ENCODE peak calls at places on chromosomes 1 and 21, in four cellular contexts. One of them, this sample, is unnamed. For H3K36me3, the result is how much of the 10 kb centered on the place peaks cover.

GRCh38 chr21:37788503-37788902 is 127.8 kb downstream of the KCNJ6 start:
- DNase-seq in psoas muscle: no peak
- DNase-seq in left ventricle myocardium inferior: no peak
- DNase-seq in DND-41: no peak
- DNase-seq in this sample: no peak

GRCh38 chr1:3393024-3393986 is 61.2 kb upstream of the ARHGEF16 start:
- DNase-seq in psoas muscle: no peak
- DNase-seq in left ventricle myocardium inferior: peak
- DNase-seq in DND-41: no peak
- DNase-seq in this sample: no peak

GRCh38 chr1:89022167-89022959 is at the start of gene GBP3:
- DNase-seq in psoas muscle: no peak
- DNase-seq in left ventricle myocardium inferior: no peak
- DNase-seq in DND-41: peak
- DNase-seq in this sample: peak

GRCh38 chr1:228117335-228117734 is 8.2 kb upstream of the MRPL55 start:
- DNase-seq in psoas muscle: no peak
- DNase-seq in left ventricle myocardium inferior: no peak
- DNase-seq in DND-41: no peak
- DNase-seq in this sample: no peak

GRCh38 chr1:109573785-109574184 is 25.4 kb downstream of the GNAI3 start:
- DNase-seq in psoas muscle: no peak
- DNase-seq in left ventricle myocardium inferior: no peak
- DNase-seq in DND-41: no peak
- DNase-seq in this sample: no peak

GRCh38 chr1:100428160-100428559 is 75.9 kb downstream of the CDC14A start:
- DNase-seq in psoas muscle: no peak
- DNase-seq in left ventricle myocardium inferior: no peak
- DNase-seq in DND-41: no peak
- DNase-seq in this sample: peak

GRCh38 chr21:34027727-34028461 is 45.5 kb upstream of the MRPS6 start:
- DNase-seq in psoas muscle: no peak
- DNase-seq in left ventricle myocardium inferior: no peak
- DNase-seq in DND-41: no peak
- DNase-seq in this sample: no peak

GRCh38 chr1:58861510-58861909 is 77.7 kb upstream of the JUN start:
- DNase-seq in psoas muscle: no peak
- DNase-seq in left ventricle myocardium inferior: no peak
- DNase-seq in DND-41: no peak
- DNase-seq in this sample: peak

GRCh38 chr1:11748294-11749202 is 12.6 kb downstream of the AGTRAP start:
- DNase-seq in psoas muscle: no peak
- DNase-seq in left ventricle myocardium inferior: no peak
- DNase-seq in DND-41: no peak
- DNase-seq in this sample: no peak

GRCh38 chr1:94045465-94046056 is 75.4 kb downstream of the ABCA4 start:
- DNase-seq in psoas muscle: peak
- DNase-seq in left ventricle myocardium inferior: peak
- DNase-seq in DND-41: peak
- DNase-seq in this sample: peak

GRCh38 chr1:41278076-41278475 is 36.0 kb upstream of the SCMH1 start:
- DNase-seq in psoas muscle: no peak
- DNase-seq in left ventricle myocardium inferior: no peak
- DNase-seq in DND-41: no peak
- DNase-seq in this sample: no peak

GRCh38 chr1:106681939-106682522 is 374.4 kb upstream of the PRMT6 start:
- DNase-seq in psoas muscle: no peak
- DNase-seq in left ventricle myocardium inferior: no peak
- DNase-seq in DND-41: no peak
- DNase-seq in this sample: no peak

GRCh38 chr1:41754540-41754939 is 164.2 kb downstream of the HIVEP3 start:
- DNase-seq in psoas muscle: no peak
- DNase-seq in left ventricle myocardium inferior: no peak
- DNase-seq in DND-41: peak
- DNase-seq in this sample: no peak

GRCh38 chr1:154749078-154749760 is 120.9 kb downstream of the KCNN3 start:
- DNase-seq in psoas muscle: no peak
- DNase-seq in left ventricle myocardium inferior: no peak
- DNase-seq in DND-41: peak
- DNase-seq in this sample: peak

GRCh38 chr1:234477373-234478151 is 1.4 kb downstream of the TARBP1 start:
- DNase-seq in psoas muscle: no peak
- DNase-seq in left ventricle myocardium inferior: no peak
- DNase-seq in DND-41: no peak
- DNase-seq in this sample: no peak

GRCh38 chr1:16115468-16116363 is 40.2 kb downstream of the EPHA2 start:
- DNase-seq in psoas muscle: no peak
- DNase-seq in left ventricle myocardium inferior: no peak
- DNase-seq in DND-41: no peak
- DNase-seq in this sample: no peak

GRCh38 chr1:224707849-224708725 is 92.0 kb downstream of the CNIH3 start:
- DNase-seq in psoas muscle: no peak
- DNase-seq in left ventricle myocardium inferior: no peak
- DNase-seq in DND-41: no peak
- DNase-seq in this sample: peak

GRCh38 chr1:234926574-234927311 is 201.9 kb downstream of the TOMM20 start:
- DNase-seq in psoas muscle: no peak
- DNase-seq in left ventricle myocardium inferior: no peak
- DNase-seq in DND-41: no peak
- DNase-seq in this sample: peak

GRCh38 chr1:174569240-174569639 is 121.5 kb downstream of the GPR52 start:
- DNase-seq in psoas muscle: no peak
- DNase-seq in left ventricle myocardium inferior: no peak
- DNase-seq in DND-41: no peak
- DNase-seq in this sample: no peak

GRCh38 chr1:46520063-46520911 is 30.7 kb downstream of the DMBX1 start:
- DNase-seq in psoas muscle: peak
- DNase-seq in left ventricle myocardium inferior: no peak
- DNase-seq in DND-41: no peak
- DNase-seq in this sample: peak

GRCh38 chr1:220970311-220970710 is 91.1 kb downstream of the HLX start:
- DNase-seq in psoas muscle: no peak
- DNase-seq in left ventricle myocardium inferior: no peak
- DNase-seq in DND-41: no peak
- DNase-seq in this sample: no peak

GRCh38 chr1:238701024-238701423 is 685.3 kb upstream of the CHRM3 start:
- DNase-seq in psoas muscle: no peak
- DNase-seq in left ventricle myocardium inferior: no peak
- DNase-seq in DND-41: no peak
- DNase-seq in this sample: no peak

GRCh38 chr1:19612516-19612915 is 31.6 kb upstream of the NBL1 start:
- DNase-seq in psoas muscle: no peak
- DNase-seq in left ventricle myocardium inferior: no peak
- DNase-seq in DND-41: no peak
- DNase-seq in this sample: no peak

GRCh38 chr1:31695327-31695726 is 8.5 kb downstream of the COL16A1 start:
- DNase-seq in psoas muscle: no peak
- DNase-seq in left ventricle myocardium inferior: no peak
- DNase-seq in DND-41: no peak
- DNase-seq in this sample: no peak

GRCh38 chr1:156961709-156962108 is 41.3 kb downstream of the LRRC71 start:
- DNase-seq in psoas muscle: no peak
- DNase-seq in left ventricle myocardium inferior: no peak
- DNase-seq in DND-41: peak
- DNase-seq in this sample: no peak

GRCh38 chr21:41630249-41630648 is 122.3 kb upstream of the TMPRSS2 start:
- DNase-seq in psoas muscle: no peak
- DNase-seq in left ventricle myocardium inferior: no peak
- DNase-seq in DND-41: no peak
- DNase-seq in this sample: peak

GRCh38 chr1:84702143-84702542 is 11.9 kb upstream of the SSX2IP start:
- DNase-seq in psoas muscle: no peak
- DNase-seq in left ventricle myocardium inferior: no peak
- DNase-seq in DND-41: no peak
- DNase-seq in this sample: no peak

GRCh38 chr1:26550946-26551345 is 21.4 kb downstream of the RPS6KA1 start:
- DNase-seq in psoas muscle: no peak
- DNase-seq in left ventricle myocardium inferior: no peak
- DNase-seq in DND-41: no peak
- DNase-seq in this sample: no peak

GRCh38 chr1:1173793-1174415 is at the start of gene TTLL10:
- DNase-seq in psoas muscle: peak
- DNase-seq in left ventricle myocardium inferior: peak
- DNase-seq in DND-41: no peak
- DNase-seq in this sample: no peak

GRCh38 chr1:43558346-43558841 is 27.7 kb downstream of the PTPRF start:
- DNase-seq in psoas muscle: no peak
- DNase-seq in left ventricle myocardium inferior: no peak
- DNase-seq in DND-41: no peak
- DNase-seq in this sample: no peak

GRCh38 chr1:86382878-86383277 is 13.2 kb downstream of the ODF2L start:
- DNase-seq in psoas muscle: no peak
- DNase-seq in left ventricle myocardium inferior: no peak
- DNase-seq in DND-41: no peak
- DNase-seq in this sample: no peak

GRCh38 chr1:65751961-65752360 is 40.7 kb upstream of the PDE4B start:
- DNase-seq in psoas muscle: no peak
- DNase-seq in left ventricle myocardium inferior: no peak
- DNase-seq in DND-41: no peak
- DNase-seq in this sample: peak

GRCh38 chr1:1306070-1306660 is 1.6 kb downstream of the ACAP3 start:
- DNase-seq in psoas muscle: no peak
- DNase-seq in left ventricle myocardium inferior: no peak
- DNase-seq in DND-41: peak
- DNase-seq in this sample: no peak

GRCh38 chr1:95309031-95309459 is 75.0 kb downstream of the RWDD3 start:
- DNase-seq in psoas muscle: no peak
- DNase-seq in left ventricle myocardium inferior: no peak
- DNase-seq in DND-41: no peak
- DNase-seq in this sample: peak

GRCh38 chr1:12524266-12524665 is 93.7 kb downstream of the DHRS3 start:
- DNase-seq in psoas muscle: no peak
- DNase-seq in left ventricle myocardium inferior: no peak
- DNase-seq in DND-41: no peak
- DNase-seq in this sample: no peak

GRCh38 chr1:235326719-235327558 is 1.0 kb downstream of the ARID4B start:
- DNase-seq in psoas muscle: peak
- DNase-seq in left ventricle myocardium inferior: peak
- DNase-seq in DND-41: peak
- DNase-seq in this sample: peak

GRCh38 chr1:156677616-156678596 is 699 bp upstream of the NES start:
- DNase-seq in psoas muscle: peak
- DNase-seq in left ventricle myocardium inferior: peak
- DNase-seq in DND-41: peak
- DNase-seq in this sample: peak

GRCh38 chr21:23014021-23014420 is 2015.8 kb downstream of the NCAM2 start:
- DNase-seq in psoas muscle: no peak
- DNase-seq in left ventricle myocardium inferior: no peak
- DNase-seq in DND-41: no peak
- DNase-seq in this sample: no peak

GRCh38 chr1:212814548-212814947 is 22.9 kb downstream of the TATDN3 start:
- DNase-seq in psoas muscle: no peak
- DNase-seq in left ventricle myocardium inferior: no peak
- DNase-seq in DND-41: no peak
- DNase-seq in this sample: no peak

DNA sequence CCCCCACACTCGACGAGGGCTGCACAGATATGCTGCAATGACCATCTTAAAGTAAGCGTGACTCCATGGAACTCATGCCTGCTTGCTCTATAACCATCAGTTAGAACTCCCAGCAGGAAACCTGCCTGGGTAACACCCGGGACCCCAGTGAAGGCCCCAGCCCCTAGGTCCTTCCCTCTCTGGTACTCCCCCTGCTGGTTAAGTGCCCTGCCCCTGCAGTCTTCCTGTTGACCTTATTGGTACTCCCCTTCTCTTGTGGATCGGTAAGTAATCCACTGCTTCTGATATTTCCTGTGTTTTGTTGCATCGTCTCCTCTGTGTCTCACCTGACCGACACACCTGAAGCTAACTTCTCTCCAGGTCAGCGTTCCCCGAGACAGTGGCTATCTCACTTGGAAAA is 104.8 kb upstream of the COG2 start:
- DNase-seq in psoas muscle: no peak
- DNase-seq in left ventricle myocardium inferior: no peak
- DNase-seq in DND-41: no peak
- DNase-seq in this sample: no peak
- TF ChIP-seq CTCF in psoas muscle: no peak
- TF ChIP-seq CTCF in left ventricle myocardium inferior: no peak
- TF ChIP-seq CTCF in DND-41: peak
- TF ChIP-seq CTCF in this sample: no peak

GRCh38 chr1:182877842-182878241 is 38.7 kb downstream of the DHX9 start:
- DNase-seq in psoas muscle: no peak
- DNase-seq in left ventricle myocardium inferior: no peak
- DNase-seq in DND-41: no peak
- DNase-seq in this sample: no peak
- H3K36me3 ChIP-seq in psoas muscle: under half
- H3K36me3 ChIP-seq in left ventricle myocardium inferior: half or more
- H3K36me3 ChIP-seq in DND-41: half or more
- H3K36me3 ChIP-seq in this sample: under half

GRCh38 chr1:237341391-237341790 is 299.4 kb downstream of the RYR2 start:
- DNase-seq in psoas muscle: no peak
- DNase-seq in left ventricle myocardium inferior: no peak
- DNase-seq in DND-41: no peak
- DNase-seq in this sample: no peak
- H3K4me3 ChIP-seq in psoas muscle: no peak
- H3K4me3 ChIP-seq in left ventricle myocardium inferior: no peak
- H3K4me3 ChIP-seq in DND-41: no peak
- H3K4me3 ChIP-seq in this sample: no peak

DNA sequence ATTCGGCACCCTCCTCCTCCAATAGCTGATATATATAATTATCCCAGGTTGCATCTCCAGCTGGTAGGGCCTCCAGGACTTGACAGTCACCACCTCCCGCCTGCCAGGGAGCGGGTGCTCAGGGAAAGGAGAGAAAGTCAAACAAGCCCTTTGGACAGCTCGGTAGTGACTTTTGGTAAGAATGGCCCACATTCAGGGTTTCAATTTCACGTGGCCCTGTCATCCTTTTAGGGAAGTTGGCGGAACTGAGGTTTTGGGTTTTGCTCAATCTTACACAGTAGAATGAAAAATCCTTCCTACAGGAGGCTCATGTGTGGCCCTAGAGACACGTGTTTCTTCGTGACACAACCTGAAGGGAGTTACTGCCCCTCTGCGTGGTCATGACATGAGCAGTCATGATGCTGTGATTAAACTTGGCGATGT is 44.2 kb downstream of the CAPN8 start:
- DNase-seq in psoas muscle: no peak
- DNase-seq in left ventricle myocardium inferior: no peak
- DNase-seq in DND-41: no peak
- DNase-seq in this sample: no peak
- TF ChIP-seq CTCF in psoas muscle: no peak
- TF ChIP-seq CTCF in left ventricle myocardium inferior: no peak
- TF ChIP-seq CTCF in DND-41: no peak
- TF ChIP-seq CTCF in this sample: no peak

DNA sequence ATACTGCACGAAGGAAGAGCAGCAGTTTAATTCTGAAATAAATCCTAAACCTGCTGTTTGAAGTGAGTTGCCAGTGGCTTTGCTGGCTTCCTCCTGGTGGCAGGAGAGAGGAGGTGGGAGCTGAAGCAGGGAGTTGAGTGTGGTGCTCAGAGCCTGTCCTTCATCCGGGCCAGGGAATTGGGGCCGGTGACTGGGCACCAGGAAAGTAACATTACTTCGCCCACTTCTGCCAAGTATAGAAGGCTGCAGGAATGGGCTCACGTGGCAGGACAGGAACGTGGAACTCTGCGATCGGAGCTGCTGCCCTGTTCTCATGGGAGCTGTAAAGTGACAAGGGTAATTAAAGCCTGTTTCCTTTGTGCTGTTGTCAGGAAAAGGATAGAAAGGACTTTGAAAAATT is 8.7 kb downstream of the TOR3A start:
- DNase-seq in psoas muscle: peak
- DNase-seq in left ventricle myocardium inferior: no peak
- DNase-seq in DND-41: no peak
- DNase-seq in this sample: no peak
- H3K36me3 ChIP-seq in psoas muscle: under half
- H3K36me3 ChIP-seq in left ventricle myocardium inferior: half or more
- H3K36me3 ChIP-seq in DND-41: half or more
- H3K36me3 ChIP-seq in this sample: under half